ENCODE peak calls at places on chromosomes 13 and 19, in eight cellular contexts. One of them, this sample, is unnamed.

GRCh38 chr13:105497597-105497996 is 1037.9 kb downstream of the EFNB2 start:
- DNase-seq in activated CD4-positive, CD25-positive, alpha-beta regulatory T cell treated with anti-CD3 and anti-CD28 coated beads, Interleukin-2, amount 50 U/mL, for 16 hours: no peak
- DNase-seq in WTC11: no peak
- DNase-seq in NCI-H187 treated with DMSO at 0.1 percent for 48 hours: no peak
- DNase-seq in activated CD4-positive, alpha-beta T cell treated with anti-CD3 and anti-CD28 coated beads, Interleukin-2, amount 50 U/mL, for 24 hours: no peak
- DNase-seq in effector CD4-positive, alpha-beta T cell: no peak
- DNase-seq in LHCN-M2: no peak
- DNase-seq in ecto neural progenitor cell: no peak
- DNase-seq in this sample: no peak

GRCh38 chr13:112225429-112226090 is 150.6 kb upstream of the SPACA7 start:
- DNase-seq in LHCN-M2: no peak
- DNase-seq in effector CD4-positive, alpha-beta T cell: no peak
- DNase-seq in WTC11: no peak
- DNase-seq in ecto neural progenitor cell: no peak
- DNase-seq in activated CD4-positive, alpha-beta T cell treated with anti-CD3 and anti-CD28 coated beads, Interleukin-2, amount 50 U/mL, for 24 hours: no peak
- DNase-seq in activated CD4-positive, CD25-positive, alpha-beta regulatory T cell treated with anti-CD3 and anti-CD28 coated beads, Interleukin-2, amount 50 U/mL, for 16 hours: no peak
- DNase-seq in NCI-H187 treated with DMSO at 0.1 percent for 48 hours: no peak
- DNase-seq in this sample: no peak

GRCh38 chr13:73767747-73768315 is 366.4 kb downstream of the KLF12 start:
- DNase-seq in WTC11: peak; percentile 29
- DNase-seq in activated CD4-positive, CD25-positive, alpha-beta regulatory T cell treated with anti-CD3 and anti-CD28 coated beads, Interleukin-2, amount 50 U/mL, for 16 hours: peak; percentile 1
- DNase-seq in activated CD4-positive, alpha-beta T cell treated with anti-CD3 and anti-CD28 coated beads, Interleukin-2, amount 50 U/mL, for 24 hours: no peak
- DNase-seq in LHCN-M2: no peak
- DNase-seq in NCI-H187 treated with DMSO at 0.1 percent for 48 hours: no peak
- DNase-seq in effector CD4-positive, alpha-beta T cell: peak; percentile 14
- DNase-seq in ecto neural progenitor cell: no peak
- DNase-seq in this sample: no peak

GRCh38 chr13:49810825-49811526 is 18.5 kb upstream of the KPNA3 start:
- DNase-seq in activated CD4-positive, CD25-positive, alpha-beta regulatory T cell treated with anti-CD3 and anti-CD28 coated beads, Interleukin-2, amount 50 U/mL, for 16 hours: no peak
- DNase-seq in WTC11: no peak
- DNase-seq in activated CD4-positive, alpha-beta T cell treated with anti-CD3 and anti-CD28 coated beads, Interleukin-2, amount 50 U/mL, for 24 hours: no peak
- DNase-seq in NCI-H187 treated with DMSO at 0.1 percent for 48 hours: no peak
- DNase-seq in effector CD4-positive, alpha-beta T cell: no peak
- DNase-seq in LHCN-M2: peak; percentile 42
- DNase-seq in ecto neural progenitor cell: no peak
- DNase-seq in this sample: no peak

GRCh38 chr19:45385392-45386221 is 15.2 kb upstream of the ERCC2 start:
- DNase-seq in activated CD4-positive, alpha-beta T cell treated with anti-CD3 and anti-CD28 coated beads, Interleukin-2, amount 50 U/mL, for 24 hours: no peak
- DNase-seq in WTC11: peak; percentile 67
- DNase-seq in LHCN-M2: no peak
- DNase-seq in activated CD4-positive, CD25-positive, alpha-beta regulatory T cell treated with anti-CD3 and anti-CD28 coated beads, Interleukin-2, amount 50 U/mL, for 16 hours: no peak
- DNase-seq in NCI-H187 treated with DMSO at 0.1 percent for 48 hours: no peak
- DNase-seq in ecto neural progenitor cell: no peak
- DNase-seq in effector CD4-positive, alpha-beta T cell: no peak
- DNase-seq in this sample: no peak

GRCh38 chr19:14830702-14831101 is 4.3 kb downstream of the OR7A5 start:
- DNase-seq in LHCN-M2: no peak
- DNase-seq in NCI-H187 treated with DMSO at 0.1 percent for 48 hours: no peak
- DNase-seq in activated CD4-positive, alpha-beta T cell treated with anti-CD3 and anti-CD28 coated beads, Interleukin-2, amount 50 U/mL, for 24 hours: no peak
- DNase-seq in ecto neural progenitor cell: no peak
- DNase-seq in activated CD4-positive, CD25-positive, alpha-beta regulatory T cell treated with anti-CD3 and anti-CD28 coated beads, Interleukin-2, amount 50 U/mL, for 16 hours: no peak
- DNase-seq in WTC11: no peak
- DNase-seq in effector CD4-positive, alpha-beta T cell: no peak
- DNase-seq in this sample: no peak

GRCh38 chr19:27890696-27891095 is 1322.3 kb downstream of the UQCRFS1 start:
- DNase-seq in WTC11: no peak
- DNase-seq in activated CD4-positive, alpha-beta T cell treated with anti-CD3 and anti-CD28 coated beads, Interleukin-2, amount 50 U/mL, for 24 hours: no peak
- DNase-seq in ecto neural progenitor cell: no peak
- DNase-seq in activated CD4-positive, CD25-positive, alpha-beta regulatory T cell treated with anti-CD3 and anti-CD28 coated beads, Interleukin-2, amount 50 U/mL, for 16 hours: no peak
- DNase-seq in effector CD4-positive, alpha-beta T cell: no peak
- DNase-seq in NCI-H187 treated with DMSO at 0.1 percent for 48 hours: no peak
- DNase-seq in LHCN-M2: no peak
- DNase-seq in this sample: no peak

GRCh38 chr13:50596776-50597203 is 246.7 kb downstream of the DLEU7 start:
- DNase-seq in activated CD4-positive, alpha-beta T cell treated with anti-CD3 and anti-CD28 coated beads, Interleukin-2, amount 50 U/mL, for 24 hours: no peak
- DNase-seq in effector CD4-positive, alpha-beta T cell: no peak
- DNase-seq in WTC11: no peak
- DNase-seq in activated CD4-positive, CD25-positive, alpha-beta regulatory T cell treated with anti-CD3 and anti-CD28 coated beads, Interleukin-2, amount 50 U/mL, for 16 hours: no peak
- DNase-seq in LHCN-M2: no peak
- DNase-seq in ecto neural progenitor cell: no peak
- DNase-seq in NCI-H187 treated with DMSO at 0.1 percent for 48 hours: no peak
- DNase-seq in this sample: no peak

GRCh38 chr13:38921081-38921480 is 69.5 kb downstream of the STOML3 start:
- DNase-seq in activated CD4-positive, alpha-beta T cell treated with anti-CD3 and anti-CD28 coated beads, Interleukin-2, amount 50 U/mL, for 24 hours: no peak
- DNase-seq in LHCN-M2: no peak
- DNase-seq in activated CD4-positive, CD25-positive, alpha-beta regulatory T cell treated with anti-CD3 and anti-CD28 coated beads, Interleukin-2, amount 50 U/mL, for 16 hours: no peak
- DNase-seq in WTC11: no peak
- DNase-seq in effector CD4-positive, alpha-beta T cell: no peak
- DNase-seq in ecto neural progenitor cell: no peak
- DNase-seq in NCI-H187 treated with DMSO at 0.1 percent for 48 hours: no peak
- DNase-seq in this sample: no peak

GRCh38 chr19:12828494-12828893 is 5.9 kb downstream of the RTBDN start:
- DNase-seq in NCI-H187 treated with DMSO at 0.1 percent for 48 hours: no peak
- DNase-seq in activated CD4-positive, alpha-beta T cell treated with anti-CD3 and anti-CD28 coated beads, Interleukin-2, amount 50 U/mL, for 24 hours: no peak
- DNase-seq in WTC11: peak; percentile 91
- DNase-seq in LHCN-M2: no peak
- DNase-seq in activated CD4-positive, CD25-positive, alpha-beta regulatory T cell treated with anti-CD3 and anti-CD28 coated beads, Interleukin-2, amount 50 U/mL, for 16 hours: no peak
- DNase-seq in effector CD4-positive, alpha-beta T cell: no peak
- DNase-seq in ecto neural progenitor cell: peak; percentile 72
- DNase-seq in this sample: no peak

GRCh38 chr13:25253702-25254101 is 33.6 kb downstream of the MTMR6 start:
- DNase-seq in LHCN-M2: no peak
- DNase-seq in activated CD4-positive, alpha-beta T cell treated with anti-CD3 and anti-CD28 coated beads, Interleukin-2, amount 50 U/mL, for 24 hours: no peak
- DNase-seq in ecto neural progenitor cell: no peak
- DNase-seq in WTC11: no peak
- DNase-seq in activated CD4-positive, CD25-positive, alpha-beta regulatory T cell treated with anti-CD3 and anti-CD28 coated beads, Interleukin-2, amount 50 U/mL, for 16 hours: no peak
- DNase-seq in effector CD4-positive, alpha-beta T cell: no peak
- DNase-seq in NCI-H187 treated with DMSO at 0.1 percent for 48 hours: no peak
- DNase-seq in this sample: no peak

GRCh38 chr19:19110410-19111137 is 27.7 kb downstream of the TMEM161A start:
- DNase-seq in ecto neural progenitor cell: peak; percentile 70
- DNase-seq in WTC11: peak; percentile 81
- DNase-seq in activated CD4-positive, CD25-positive, alpha-beta regulatory T cell treated with anti-CD3 and anti-CD28 coated beads, Interleukin-2, amount 50 U/mL, for 16 hours: no peak
- DNase-seq in effector CD4-positive, alpha-beta T cell: no peak
- DNase-seq in NCI-H187 treated with DMSO at 0.1 percent for 48 hours: no peak
- DNase-seq in LHCN-M2: no peak
- DNase-seq in activated CD4-positive, alpha-beta T cell treated with anti-CD3 and anti-CD28 coated beads, Interleukin-2, amount 50 U/mL, for 24 hours: no peak
- DNase-seq in this sample: no peak

This sample was measured in CD8-positive, alpha-beta memory T cell.